ENCODE peak calls at places on chromosomes 13 and 19, in eight cellular contexts. One of them, this sample, is unnamed.

GRCh38 chr19:55618426-55618825 is 5.9 kb downstream of the ZNF784 start:
- DNase-seq in choroid plexus epithelial cell: no peak
- DNase-seq in posterior vena cava: no peak
- DNase-seq in epithelial cell of esophagus: no peak
- DNase-seq in aorta: no peak
- DNase-seq in cardiac fibroblast: no peak
- DNase-seq in HCEC 1CT: no peak
- DNase-seq in KG1: no peak
- DNase-seq in this sample: no peak

GRCh38 chr19:47107201-47107952 is 6.2 kb downstream of the ZC3H4 start:
- DNase-seq in HCEC 1CT: peak
- DNase-seq in epithelial cell of esophagus: peak
- DNase-seq in choroid plexus epithelial cell: peak
- DNase-seq in posterior vena cava: no peak
- DNase-seq in cardiac fibroblast: peak
- DNase-seq in KG1: peak
- DNase-seq in aorta: no peak
- DNase-seq in this sample: no peak

GRCh38 chr13:81302125-81302524 is 961.2 kb upstream of the SPRY2 start:
- DNase-seq in KG1: no peak
- DNase-seq in aorta: no peak
- DNase-seq in cardiac fibroblast: no peak
- DNase-seq in choroid plexus epithelial cell: no peak
- DNase-seq in epithelial cell of esophagus: no peak
- DNase-seq in posterior vena cava: no peak
- DNase-seq in HCEC 1CT: no peak
- DNase-seq in this sample: no peak

GRCh38 chr19:4879041-4879440 is 11.6 kb upstream of the PLIN3 start:
- DNase-seq in HCEC 1CT: no peak
- DNase-seq in epithelial cell of esophagus: no peak
- DNase-seq in aorta: no peak
- DNase-seq in posterior vena cava: no peak
- DNase-seq in KG1: no peak
- DNase-seq in choroid plexus epithelial cell: no peak
- DNase-seq in cardiac fibroblast: no peak
- DNase-seq in this sample: no peak

GRCh38 chr13:44816701-44817684 is 172.3 kb downstream of the NUFIP1 start:
- DNase-seq in posterior vena cava: no peak
- DNase-seq in HCEC 1CT: peak
- DNase-seq in KG1: no peak
- DNase-seq in epithelial cell of esophagus: peak
- DNase-seq in choroid plexus epithelial cell: peak
- DNase-seq in cardiac fibroblast: peak
- DNase-seq in aorta: no peak
- DNase-seq in this sample: peak

GRCh38 chr19:18287836-18288772 is 6.7 kb upstream of the JUND start:
- DNase-seq in KG1: no peak
- DNase-seq in epithelial cell of esophagus: no peak
- DNase-seq in cardiac fibroblast: no peak
- DNase-seq in HCEC 1CT: no peak
- DNase-seq in aorta: no peak
- DNase-seq in choroid plexus epithelial cell: peak
- DNase-seq in posterior vena cava: no peak
- DNase-seq in this sample: no peak

GRCh38 chr19:46716672-46717033 is 261 bp downstream of the PRKD2 start:
- DNase-seq in aorta: no peak
- DNase-seq in epithelial cell of esophagus: no peak
- DNase-seq in posterior vena cava: no peak
- DNase-seq in cardiac fibroblast: no peak
- DNase-seq in HCEC 1CT: no peak
- DNase-seq in KG1: no peak
- DNase-seq in choroid plexus epithelial cell: no peak
- DNase-seq in this sample: no peak

GRCh38 chr19:1825909-1826556 is 14.0 kb upstream of the ATP8B3 start:
- DNase-seq in KG1: peak
- DNase-seq in epithelial cell of esophagus: peak
- DNase-seq in posterior vena cava: peak
- DNase-seq in choroid plexus epithelial cell: peak
- DNase-seq in HCEC 1CT: peak
- DNase-seq in aorta: peak
- DNase-seq in cardiac fibroblast: peak
- DNase-seq in this sample: peak

GRCh38 chr19:3065675-3066357 is 3.5 kb upstream of the TLE5 start:
- DNase-seq in epithelial cell of esophagus: no peak
- DNase-seq in aorta: no peak
- DNase-seq in HCEC 1CT: no peak
- DNase-seq in posterior vena cava: no peak
- DNase-seq in KG1: no peak
- DNase-seq in cardiac fibroblast: no peak
- DNase-seq in choroid plexus epithelial cell: no peak
- DNase-seq in this sample: no peak

GRCh38 chr13:50167967-50168366 is 152.7 kb downstream of the KCNRG start:
- DNase-seq in HCEC 1CT: no peak
- DNase-seq in posterior vena cava: no peak
- DNase-seq in KG1: no peak
- DNase-seq in choroid plexus epithelial cell: no peak
- DNase-seq in epithelial cell of esophagus: no peak
- DNase-seq in cardiac fibroblast: no peak
- DNase-seq in aorta: no peak
- DNase-seq in this sample: no peak

GRCh38 chr19:41027273-41027967 is 36.3 kb downstream of the CYP2B6 start:
- DNase-seq in HCEC 1CT: no peak
- DNase-seq in aorta: no peak
- DNase-seq in posterior vena cava: no peak
- DNase-seq in choroid plexus epithelial cell: no peak
- DNase-seq in epithelial cell of esophagus: no peak
- DNase-seq in KG1: no peak
- DNase-seq in cardiac fibroblast: no peak
- DNase-seq in this sample: no peak

GRCh38 chr13:112887557-112887991 is 81.4 kb upstream of the MCF2L start:
- DNase-seq in aorta: peak
- DNase-seq in HCEC 1CT: no peak
- DNase-seq in choroid plexus epithelial cell: no peak
- DNase-seq in posterior vena cava: peak
- DNase-seq in KG1: no peak
- DNase-seq in cardiac fibroblast: no peak
- DNase-seq in epithelial cell of esophagus: no peak
- DNase-seq in this sample: no peak

GRCh38 chr19:3822683-3823344 is 36.6 kb upstream of the MATK start:
- DNase-seq in cardiac fibroblast: no peak
- DNase-seq in choroid plexus epithelial cell: no peak
- DNase-seq in KG1: no peak
- DNase-seq in posterior vena cava: no peak
- DNase-seq in aorta: no peak
- DNase-seq in HCEC 1CT: no peak
- DNase-seq in epithelial cell of esophagus: no peak
- DNase-seq in this sample: no peak

GRCh38 chr13:24083141-24083540 is 77.4 kb upstream of the SPATA13 start:
- DNase-seq in cardiac fibroblast: no peak
- DNase-seq in HCEC 1CT: no peak
- DNase-seq in posterior vena cava: no peak
- DNase-seq in aorta: no peak
- DNase-seq in KG1: no peak
- DNase-seq in epithelial cell of esophagus: no peak
- DNase-seq in choroid plexus epithelial cell: no peak
- DNase-seq in this sample: no peak

GRCh38 chr13:87907202-87907601 is 236.0 kb downstream of the SLITRK5 start:
- DNase-seq in cardiac fibroblast: no peak
- DNase-seq in aorta: no peak
- DNase-seq in HCEC 1CT: no peak
- DNase-seq in posterior vena cava: no peak
- DNase-seq in KG1: no peak
- DNase-seq in choroid plexus epithelial cell: no peak
- DNase-seq in epithelial cell of esophagus: peak
- DNase-seq in this sample: no peak

GRCh38 chr19:13092608-13093260 is 9.9 kb downstream of the LYL1 start:
- DNase-seq in posterior vena cava: no peak
- DNase-seq in KG1: no peak
- DNase-seq in aorta: peak
- DNase-seq in cardiac fibroblast: peak
- DNase-seq in choroid plexus epithelial cell: no peak
- DNase-seq in HCEC 1CT: peak
- DNase-seq in epithelial cell of esophagus: no peak
- DNase-seq in this sample: no peak

GRCh38 chr13:24822640-24823039 is 58.7 kb downstream of the RNF17 start:
- DNase-seq in aorta: no peak
- DNase-seq in KG1: no peak
- DNase-seq in posterior vena cava: no peak
- DNase-seq in choroid plexus epithelial cell: no peak
- DNase-seq in epithelial cell of esophagus: no peak
- DNase-seq in cardiac fibroblast: no peak
- DNase-seq in HCEC 1CT: no peak
- DNase-seq in this sample: no peak

GRCh38 chr13:35780613-35781012 is 304.1 kb upstream of the MAB21L1 start:
- DNase-seq in epithelial cell of esophagus: no peak
- DNase-seq in HCEC 1CT: no peak
- DNase-seq in KG1: no peak
- DNase-seq in posterior vena cava: no peak
- DNase-seq in cardiac fibroblast: no peak
- DNase-seq in choroid plexus epithelial cell: no peak
- DNase-seq in aorta: no peak
- DNase-seq in this sample: no peak

GRCh38 chr19:33705090-33705847 is 83.5 kb downstream of the CHST8 start:
- DNase-seq in HCEC 1CT: no peak
- DNase-seq in epithelial cell of esophagus: no peak
- DNase-seq in KG1: no peak
- DNase-seq in cardiac fibroblast: no peak
- DNase-seq in choroid plexus epithelial cell: no peak
- DNase-seq in aorta: peak
- DNase-seq in posterior vena cava: peak
- DNase-seq in this sample: no peak

GRCh38 chr13:63737418-63737817 is 2321.8 kb upstream of the PCDH20 start:
- DNase-seq in cardiac fibroblast: no peak
- DNase-seq in HCEC 1CT: no peak
- DNase-seq in KG1: no peak
- DNase-seq in epithelial cell of esophagus: no peak
- DNase-seq in posterior vena cava: no peak
- DNase-seq in choroid plexus epithelial cell: no peak
- DNase-seq in aorta: no peak
- DNase-seq in this sample: no peak

GRCh38 chr13:88919970-88920628 is 1248.9 kb downstream of the SLITRK5 start:
- DNase-seq in posterior vena cava: no peak
- DNase-seq in HCEC 1CT: no peak
- DNase-seq in aorta: no peak
- DNase-seq in choroid plexus epithelial cell: no peak
- DNase-seq in epithelial cell of esophagus: no peak
- DNase-seq in cardiac fibroblast: no peak
- DNase-seq in KG1: peak
- DNase-seq in this sample: no peak

GRCh38 chr13:98112456-98112855 is 30.4 kb upstream of the FARP1 start:
- DNase-seq in aorta: no peak
- DNase-seq in cardiac fibroblast: no peak
- DNase-seq in HCEC 1CT: no peak
- DNase-seq in posterior vena cava: no peak
- DNase-seq in choroid plexus epithelial cell: no peak
- DNase-seq in KG1: no peak
- DNase-seq in epithelial cell of esophagus: peak
- DNase-seq in this sample: no peak

GRCh38 chr19:4013886-4014540 is 6.5 kb downstream of the PIAS4 start:
- DNase-seq in posterior vena cava: no peak
- DNase-seq in epithelial cell of esophagus: no peak
- DNase-seq in choroid plexus epithelial cell: no peak
- DNase-seq in cardiac fibroblast: no peak
- DNase-seq in KG1: no peak
- DNase-seq in HCEC 1CT: no peak
- DNase-seq in aorta: no peak
- DNase-seq in this sample: no peak

GRCh38 chr19:10678813-10679212 is 22.4 kb upstream of the QTRT1 start:
- DNase-seq in epithelial cell of esophagus: no peak
- DNase-seq in choroid plexus epithelial cell: no peak
- DNase-seq in HCEC 1CT: no peak
- DNase-seq in KG1: no peak
- DNase-seq in cardiac fibroblast: no peak
- DNase-seq in posterior vena cava: no peak
- DNase-seq in aorta: no peak
- DNase-seq in this sample: no peak

GRCh38 chr19:6267552-6268381 is 12.0 kb downstream of the MLLT1 start:
- DNase-seq in posterior vena cava: peak
- DNase-seq in KG1: no peak
- DNase-seq in choroid plexus epithelial cell: no peak
- DNase-seq in HCEC 1CT: no peak
- DNase-seq in aorta: no peak
- DNase-seq in epithelial cell of esophagus: no peak
- DNase-seq in cardiac fibroblast: no peak
- DNase-seq in this sample: peak

GRCh38 chr13:50526771-50527567 is 316.5 kb downstream of the DLEU7 start:
- DNase-seq in HCEC 1CT: no peak
- DNase-seq in choroid plexus epithelial cell: no peak
- DNase-seq in epithelial cell of esophagus: no peak
- DNase-seq in KG1: no peak
- DNase-seq in aorta: no peak
- DNase-seq in cardiac fibroblast: no peak
- DNase-seq in posterior vena cava: no peak
- DNase-seq in this sample: no peak

GRCh38 chr19:31066385-31066784 is 282.9 kb downstream of the TSHZ3 start:
- DNase-seq in KG1: no peak
- DNase-seq in epithelial cell of esophagus: peak
- DNase-seq in choroid plexus epithelial cell: peak
- DNase-seq in aorta: no peak
- DNase-seq in cardiac fibroblast: peak
- DNase-seq in posterior vena cava: no peak
- DNase-seq in HCEC 1CT: peak
- DNase-seq in this sample: peak

GRCh38 chr19:1069009-1069779 is 2.2 kb downstream of the ARHGAP45 start:
- DNase-seq in cardiac fibroblast: no peak
- DNase-seq in posterior vena cava: peak
- DNase-seq in choroid plexus epithelial cell: no peak
- DNase-seq in epithelial cell of esophagus: no peak
- DNase-seq in KG1: peak
- DNase-seq in HCEC 1CT: no peak
- DNase-seq in aorta: peak
- DNase-seq in this sample: no peak

GRCh38 chr19:6888967-6889366 is 1.6 kb downstream of the ADGRE1 start:
- DNase-seq in KG1: no peak
- DNase-seq in aorta: no peak
- DNase-seq in epithelial cell of esophagus: no peak
- DNase-seq in cardiac fibroblast: no peak
- DNase-seq in choroid plexus epithelial cell: no peak
- DNase-seq in HCEC 1CT: no peak
- DNase-seq in posterior vena cava: no peak
- DNase-seq in this sample: no peak

GRCh38 chr19:35879068-35879467 is 10.7 kb downstream of the APLP1 start:
- DNase-seq in HCEC 1CT: no peak
- DNase-seq in cardiac fibroblast: no peak
- DNase-seq in KG1: no peak
- DNase-seq in epithelial cell of esophagus: no peak
- DNase-seq in aorta: no peak
- DNase-seq in choroid plexus epithelial cell: no peak
- DNase-seq in posterior vena cava: no peak
- DNase-seq in this sample: no peak

GRCh38 chr13:111664696-111665095 is 344.3 kb downstream of the TEX29 start:
- DNase-seq in choroid plexus epithelial cell: no peak
- DNase-seq in HCEC 1CT: no peak
- DNase-seq in epithelial cell of esophagus: no peak
- DNase-seq in cardiac fibroblast: no peak
- DNase-seq in posterior vena cava: peak
- DNase-seq in KG1: no peak
- DNase-seq in aorta: no peak
- DNase-seq in this sample: no peak

GRCh38 chr19:54388001-54388802 is 23.5 kb upstream of the LAIR1 start:
- DNase-seq in posterior vena cava: no peak
- DNase-seq in aorta: peak
- DNase-seq in HCEC 1CT: no peak
- DNase-seq in epithelial cell of esophagus: no peak
- DNase-seq in cardiac fibroblast: no peak
- DNase-seq in choroid plexus epithelial cell: peak
- DNase-seq in KG1: peak
- DNase-seq in this sample: no peak

GRCh38 chr19:1862424-1863307 is 713 bp downstream of the KLF16 start:
- DNase-seq in HCEC 1CT: no peak
- DNase-seq in KG1: no peak
- DNase-seq in aorta: peak
- DNase-seq in choroid plexus epithelial cell: no peak
- DNase-seq in cardiac fibroblast: no peak
- DNase-seq in epithelial cell of esophagus: peak
- DNase-seq in posterior vena cava: peak
- DNase-seq in this sample: no peak

GRCh38 chr19:49336482-49337266 is 1.5 kb downstream of the CD37 start:
- DNase-seq in epithelial cell of esophagus: no peak
- DNase-seq in posterior vena cava: peak
- DNase-seq in choroid plexus epithelial cell: no peak
- DNase-seq in KG1: no peak
- DNase-seq in HCEC 1CT: no peak
- DNase-seq in aorta: peak
- DNase-seq in cardiac fibroblast: no peak
- DNase-seq in this sample: no peak

This sample was measured in mesenchymal stem cell.